ENCODE peak calls at places on chromosome 21, in ten cellular contexts. H, Q, N, I, L, R, U, P, Z and J are unnamed samples.

GRCh38 chr21:14754682-14755081 is 208.6 kb upstream of the SAMSN1 start:
- DNase-seq in H (no peak), L (no peak), N (no peak), I (no peak), Z (no peak), R (no peak), P (no peak), U (no peak), Q (no peak), J (no peak)

GRCh38 chr21:17461582-17461981 is 51.3 kb upstream of the CXADR start:
- DNase-seq in L (no peak), Q (no peak), N (peak; percentile 43), I (no peak), H (peak; percentile 43), R (no peak), U (no peak), P (no peak), Z (peak; percentile 31), J (no peak)

GRCh38 chr21:26715116-26715515 is 130.1 kb downstream of the ADAMTS1 start:
- DNase-seq in R (no peak), I (no peak), P (no peak), U (no peak), H (no peak), L (no peak), Z (no peak), Q (no peak), N (peak; percentile 74), J (no peak)

GRCh38 chr21:25911730-25912401 is 177.1 kb downstream of the GABPA start:
- DNase-seq in P (no peak), L (no peak), H (no peak), I (no peak), R (peak; percentile 49), U (peak; percentile 89), Q (no peak), N (peak; percentile 68), Z (no peak), J (peak; percentile 76)

GRCh38 chr21:14591882-14592281 is 45.8 kb upstream of the SAMSN1 start:
- DNase-seq in I (no peak), U (peak; percentile 76), Q (no peak), H (no peak), Z (peak; percentile 13), R (no peak), L (no peak), P (no peak), N (peak; percentile 26), J (no peak)

GRCh38 chr21:38036016-38036415 is 119.8 kb upstream of the KCNJ6 start:
- DNase-seq in H (no peak), L (no peak), I (no peak), P (no peak), U (no peak), N (no peak), Q (no peak), R (peak; percentile 29), Z (no peak), J (no peak)

GRCh38 chr21:29168874-29169273 is 38.4 kb downstream of the MAP3K7CL start:
- DNase-seq in N (no peak), H (no peak), L (no peak), R (no peak), I (no peak), Z (no peak), U (no peak), Q (peak; percentile 75), P (no peak), J (no peak)

GRCh38 chr21:37368536-37369279 is 2.1 kb downstream of the DYRK1A start:
- DNase-seq in P (no peak), Z (no peak), Q (no peak), H (peak; percentile 48), I (no peak), R (no peak), L (no peak), N (no peak), U (no peak), J (no peak)

GRCh38 chr21:37455504-37455911 is 88.9 kb downstream of the DYRK1A start:
- DNase-seq in R (no peak), Q (no peak), U (no peak), Z (no peak), H (peak; percentile 24), I (no peak), L (no peak), N (no peak), P (no peak), J (no peak)

GRCh38 chr21:42069327-42069726 is 1.8 kb upstream of the UMODL1 start:
- DNase-seq in L (no peak), Z (no peak), H (no peak), P (no peak), Q (no peak), N (no peak), U (no peak), I (no peak), R (no peak), J (no peak)
- H3K27me3 ChIP-seq in L (no peaks in the 10 kb centered on the region), Z (no peaks in the 10 kb centered on the region), H (peaks cover 15% of the 10 kb centered on the region), P (no peaks in the 10 kb centered on the region), Q (peaks cover 17% of the 10 kb centered on the region), N (no peaks in the 10 kb centered on the region), U (peaks cover 14% of the 10 kb centered on the region), I (peaks cover 12% of the 10 kb centered on the region), R (no peaks in the 10 kb centered on the region), J (no peaks in the 10 kb centered on the region)

GRCh38 chr21:44748621-44749020 is 37.2 kb upstream of the TSPEAR start:
- DNase-seq in N (no peak), U (no peak), Z (no peak), P (no peak), H (no peak), I (no peak), L (no peak), Q (no peak), R (no peak), J (no peak)
- H3K4me3 ChIP-seq in N (no peak overlapping the region), U (no peak overlapping the region), Z (no peak overlapping the region), P (no peak overlapping the region), H (no peak overlapping the region), I (peak overlapping the region; percentile 21), L (no peak overlapping the region), Q (no peak overlapping the region), R (no peak overlapping the region), J (no peak overlapping the region)

GRCh38 chr21:34886554-34887385 is 162.3 kb downstream of the RUNX1 start:
- DNase-seq in R (peak; percentile 36), Z (no peak), N (peak; percentile 52), Q (no peak), U (peak; percentile 51), P (no peak), I (no peak), L (no peak), H (no peak), J (peak; percentile 17)
- TF ChIP-seq POLR2A in R (no peak), Z (no peak), N (no peak), Q (no peak), U (peak; percentile 8), P (no peak), I (no peak), L (peak; percentile 24), H (peak; percentile 70), J (no peak)

GRCh38 chr21:45939521-45940045 is 42.0 kb upstream of the COL6A1 start:
- DNase-seq in R (peak; percentile 12), H (no peak), I (no peak), U (no peak), P (no peak), Q (no peak), L (no peak), Z (no peak), N (no peak), J (no peak)

GRCh38 chr21:45938811-45939520 is 42.6 kb upstream of the COL6A1 start:
- DNase-seq in Q (no peak), Z (no peak), I (no peak), N (no peak), R (peak; percentile 18), H (no peak), P (no peak), L (no peak), U (no peak), J (no peak)

GRCh38 chr21:45938453-45938755 is 43.2 kb upstream of the COL6A1 start:
- DNase-seq in P (no peak), Z (no peak), N (no peak), R (no peak), Q (no peak), U (no peak), I (no peak), H (no peak), L (no peak), J (no peak)

GRCh38 chr21:45940091-45940490 is 41.5 kb upstream of the COL6A1 start:
- DNase-seq in R (no peak), Z (no peak), L (no peak), Q (no peak), I (no peak), P (no peak), U (no peak), H (no peak), N (no peak), J (no peak)

GRCh38 chr21:45937721-45938452 is 43.7 kb upstream of the COL6A1 start:
- DNase-seq in Z (no peak), R (no peak), U (no peak), N (no peak), H (no peak), L (no peak), P (no peak), Q (no peak), I (no peak), J (no peak)
- H3K27me3 ChIP-seq in Z (no peaks in the 10 kb centered on the region), R (no peaks in the 10 kb centered on the region), U (no peaks in the 10 kb centered on the region), N (no peaks in the 10 kb centered on the region), H (no peaks in the 10 kb centered on the region), L (no peaks in the 10 kb centered on the region), P (no peaks in the 10 kb centered on the region), Q (no peaks in the 10 kb centered on the region), I (no peaks in the 10 kb centered on the region), J (no peaks in the 10 kb centered on the region)

GRCh38 chr21:42343101-42343500 is 7.7 kb downstream of the TFF2 start:
- DNase-seq in Q (no peak), H (no peak), U (peak; percentile 13), N (no peak), L (no peak), P (no peak), I (peak; percentile 60), R (no peak), Z (no peak), J (no peak)
- H3K4me3 ChIP-seq in Q (no peak overlapping the region), H (no peak overlapping the region), U (no peak overlapping the region), N (no peak overlapping the region), L (no peak overlapping the region), P (no peak overlapping the region), I (no peak overlapping the region), R (no peak overlapping the region), Z (no peak overlapping the region), J (no peak overlapping the region)